ENCODE peak calls at places on chromosomes 13 and 19, in eight cellular contexts. Q is fibroblast of villous mesenchyme, S is fibroblast of lung, E is KBM-7, R is HuH-7.5, N is fibroblast of mammary gland, B is astrocyte of the cerebellum, T is NCI-H460. Z is an unnamed sample.

GRCh38 chr19:16067205-16067938 is 8.9 kb upstream of the TPM4 start:
- DNase-seq in Q (peak), S (peak), E (no peak), R (no peak), N (peak), B (peak), T (no peak), Z (no peak)

GRCh38 chr19:4547303-4548237 is 7.7 kb upstream of the LRG1 start:
- DNase-seq in Q (no peak), S (no peak), E (no peak), R (no peak), N (no peak), B (no peak), T (peak), Z (peak)

GRCh38 chr13:47853236-47853635 is 147.8 kb downstream of the SUCLA2 start:
- DNase-seq in Q (peak), S (peak), E (no peak), R (no peak), N (peak), B (peak), T (no peak), Z (no peak)

GRCh38 chr19:14149509-14149994 is 13.2 kb upstream of the ASF1B start:
- DNase-seq in Q (peak), S (peak), E (no peak), R (no peak), N (peak), B (no peak), T (no peak), Z (no peak)

GRCh38 chr13:101258071-101258470 is 158.2 kb downstream of the NALCN start:
- DNase-seq in Q (peak), S (peak), E (peak), R (no peak), N (peak), B (peak), T (peak), Z (no peak)

GRCh38 chr13:20197361-20197834 is 4.7 kb upstream of the GJB2 start:
- DNase-seq in Q (peak), S (peak), E (peak), R (peak), N (peak), B (peak), T (peak), Z (peak)

GRCh38 chr13:110396913-110397379 is 89.9 kb downstream of the COL4A2 start:
- DNase-seq in Q (peak), S (peak), E (no peak), R (no peak), N (peak), B (peak), T (no peak), Z (no peak)

GRCh38 chr19:35266904-35267817 is 1.6 kb upstream of the USF2 start:
- DNase-seq in Q (peak), S (no peak), E (no peak), R (no peak), N (peak), B (no peak), T (peak), Z (no peak)

GRCh38 chr19:5588441-5588840 is 20.7 kb upstream of the TINCR start:
- DNase-seq in Q (no peak), S (peak), E (no peak), R (no peak), N (peak), B (peak), T (no peak), Z (no peak)

GRCh38 chr19:12995596-12996541 is 594 bp downstream of the NFIX start:
- DNase-seq in Q (no peak), S (no peak), E (peak), R (peak), N (no peak), B (no peak), T (no peak), Z (peak)

GRCh38 chr19:15769586-15769985 is 17.9 kb upstream of the OR10H5 start:
- DNase-seq in Q (no peak), S (no peak), E (peak), R (no peak), N (no peak), B (no peak), T (no peak), Z (no peak)

GRCh38 chr19:49691243-49692101 is 556 bp downstream of the CPT1C start:
- DNase-seq in Q (peak), S (peak), E (no peak), R (no peak), N (peak), B (peak), T (no peak), Z (no peak)

GRCh38 chr13:35988648-35989081 is 142.5 kb downstream of the DCLK1 start:
- DNase-seq in Q (peak), S (peak), E (no peak), R (no peak), N (peak), B (peak), T (no peak), Z (no peak)

GRCh38 chr19:531009-531752 is 379 bp upstream of the CDC34 start:
- DNase-seq in Q (peak), S (peak), E (peak), R (peak), N (peak), B (no peak), T (peak), Z (peak)

GRCh38 chr13:42602910-42603309 is 29.0 kb downstream of the TNFSF11 start:
- DNase-seq in Q (no peak), S (peak), E (no peak), R (no peak), N (no peak), B (no peak), T (no peak), Z (no peak)

GRCh38 chr19:33395561-33396550 is 22.3 kb downstream of the CEBPG start:
- DNase-seq in Q (no peak), S (peak), E (no peak), R (no peak), N (peak), B (no peak), T (no peak), Z (no peak)

GRCh38 chr19:43809762-43810696 is 7.8 kb upstream of the LYPD5 start:
- DNase-seq in Q (peak), S (peak), E (peak), R (peak), N (peak), B (peak), T (peak), Z (peak)

GRCh38 chr13:73000027-73000674 is 58.7 kb upstream of the KLF5 start:
- DNase-seq in Q (peak), S (peak), E (peak), R (no peak), N (peak), B (no peak), T (no peak), Z (peak)

GRCh38 chr13:74966814-74967213 is 515.2 kb downstream of the TBC1D4 start:
- DNase-seq in Q (peak), S (peak), E (no peak), R (no peak), N (peak), B (no peak), T (no peak), Z (no peak)

GRCh38 chr19:49631279-49631588 is 8.7 kb downstream of the RRAS start:
- DNase-seq in Q (no peak), S (no peak), E (no peak), R (no peak), N (no peak), B (no peak), T (no peak), Z (no peak)

GRCh38 chr19:38736413-38737280 is 7.6 kb downstream of the CAPN12 start:
- DNase-seq in Q (no peak), S (peak), E (no peak), R (peak), N (peak), B (no peak), T (no peak), Z (no peak)

GRCh38 chr13:108915095-108915633 is 285.8 kb downstream of the MYO16 start:
- DNase-seq in Q (peak), S (peak), E (peak), R (no peak), N (peak), B (peak), T (peak), Z (no peak)

GRCh38 chr19:39941615-39942507 is 7.4 kb upstream of the FCGBP start:
- DNase-seq in Q (peak), S (peak), E (peak), R (no peak), N (peak), B (peak), T (no peak), Z (no peak)

GRCh38 chr19:40982594-40983101 is 8.4 kb upstream of the CYP2B6 start:
- DNase-seq in Q (peak), S (peak), E (no peak), R (no peak), N (peak), B (no peak), T (no peak), Z (no peak)

GRCh38 chr19:32519023-32519422 is 62.0 kb upstream of the PDCD5 start:
- DNase-seq in Q (no peak), S (no peak), E (peak), R (no peak), N (no peak), B (no peak), T (no peak), Z (no peak)

GRCh38 chr13:110600261-110600819 is 15.0 kb upstream of the NAXD start:
- DNase-seq in Q (no peak), S (no peak), E (no peak), R (no peak), N (no peak), B (no peak), T (no peak), Z (peak)

GRCh38 chr19:29858000-29858596 is 46.3 kb downstream of the CCNE1 start:
- DNase-seq in Q (no peak), S (no peak), E (peak), R (no peak), N (no peak), B (no peak), T (no peak), Z (peak)

GRCh38 chr13:31765441-31765840 is 26.1 kb downstream of the RXFP2 start:
- DNase-seq in Q (no peak), S (peak), E (no peak), R (no peak), N (peak), B (peak), T (no peak), Z (peak)

Z was measured in HAP-1.